ENCODE peak calls at places on chromosome 1, in nine cellular contexts. One of them, this sample, is unnamed.

GRCh38 chr1:55700359-55701130 is 485.4 kb upstream of the USP24 start:
- DNase-seq in ureter: no peak
- DNase-seq in activated CD4-positive, alpha-beta T cell treated with anti-CD3 and anti-CD28 coated beads, Interleukin-2, amount 10 ng/mL, durations not matched to agents 7 days and 5 days: no peak
- DNase-seq in NCI-H774: no peak
- DNase-seq in GM20000: no peak
- DNase-seq in stimulated activated naive CD8-positive, alpha-beta T cell treated with anti-CD3 and anti-CD28 coated beads, Interleukin-15, amount 100 ng/mL, for 72 hours: no peak
- DNase-seq in GM12865: no peak
- DNase-seq in NCI-H510A: no peak
- DNase-seq in stimulated activated CD4-positive, alpha-beta T cell treated with anti-CD3 and anti-CD28 coated beads, Interleukin-2, amount 100 ng/mL, for 48 hours: no peak
- DNase-seq in this sample: no peak

GRCh38 chr1:86912501-86912900 is 1.4 kb downstream of the SELENOF start:
- DNase-seq in NCI-H774: no peak
- DNase-seq in activated CD4-positive, alpha-beta T cell treated with anti-CD3 and anti-CD28 coated beads, Interleukin-2, amount 10 ng/mL, durations not matched to agents 7 days and 5 days: no peak
- DNase-seq in stimulated activated naive CD8-positive, alpha-beta T cell treated with anti-CD3 and anti-CD28 coated beads, Interleukin-15, amount 100 ng/mL, for 72 hours: no peak
- DNase-seq in GM20000: no peak
- DNase-seq in stimulated activated CD4-positive, alpha-beta T cell treated with anti-CD3 and anti-CD28 coated beads, Interleukin-2, amount 100 ng/mL, for 48 hours: no peak
- DNase-seq in NCI-H510A: no peak
- DNase-seq in ureter: no peak
- DNase-seq in GM12865: peak
- DNase-seq in this sample: no peak

GRCh38 chr1:11098931-11099309 is 749 bp downstream of the EXOSC10 start:
- DNase-seq in GM12865: no peak
- DNase-seq in NCI-H774: no peak
- DNase-seq in stimulated activated naive CD8-positive, alpha-beta T cell treated with anti-CD3 and anti-CD28 coated beads, Interleukin-15, amount 100 ng/mL, for 72 hours: no peak
- DNase-seq in ureter: no peak
- DNase-seq in activated CD4-positive, alpha-beta T cell treated with anti-CD3 and anti-CD28 coated beads, Interleukin-2, amount 10 ng/mL, durations not matched to agents 7 days and 5 days: no peak
- DNase-seq in NCI-H510A: no peak
- DNase-seq in GM20000: no peak
- DNase-seq in stimulated activated CD4-positive, alpha-beta T cell treated with anti-CD3 and anti-CD28 coated beads, Interleukin-2, amount 100 ng/mL, for 48 hours: no peak
- DNase-seq in this sample: no peak

GRCh38 chr1:29504709-29505410 is 268.5 kb downstream of the PTPRU start:
- DNase-seq in NCI-H510A: no peak
- DNase-seq in GM20000: no peak
- DNase-seq in ureter: no peak
- DNase-seq in NCI-H774: no peak
- DNase-seq in GM12865: no peak
- DNase-seq in stimulated activated naive CD8-positive, alpha-beta T cell treated with anti-CD3 and anti-CD28 coated beads, Interleukin-15, amount 100 ng/mL, for 72 hours: no peak
- DNase-seq in stimulated activated CD4-positive, alpha-beta T cell treated with anti-CD3 and anti-CD28 coated beads, Interleukin-2, amount 100 ng/mL, for 48 hours: no peak
- DNase-seq in activated CD4-positive, alpha-beta T cell treated with anti-CD3 and anti-CD28 coated beads, Interleukin-2, amount 10 ng/mL, durations not matched to agents 7 days and 5 days: no peak
- DNase-seq in this sample: no peak

GRCh38 chr1:94118471-94118870 is 2.5 kb downstream of the ABCA4 start:
- DNase-seq in NCI-H510A: no peak
- DNase-seq in GM20000: no peak
- DNase-seq in activated CD4-positive, alpha-beta T cell treated with anti-CD3 and anti-CD28 coated beads, Interleukin-2, amount 10 ng/mL, durations not matched to agents 7 days and 5 days: no peak
- DNase-seq in ureter: no peak
- DNase-seq in GM12865: no peak
- DNase-seq in stimulated activated naive CD8-positive, alpha-beta T cell treated with anti-CD3 and anti-CD28 coated beads, Interleukin-15, amount 100 ng/mL, for 72 hours: no peak
- DNase-seq in stimulated activated CD4-positive, alpha-beta T cell treated with anti-CD3 and anti-CD28 coated beads, Interleukin-2, amount 100 ng/mL, for 48 hours: no peak
- DNase-seq in NCI-H774: no peak
- DNase-seq in this sample: no peak

GRCh38 chr1:22279735-22280134 is 136.8 kb upstream of the WNT4 start:
- DNase-seq in ureter: no peak
- DNase-seq in GM12865: no peak
- DNase-seq in stimulated activated CD4-positive, alpha-beta T cell treated with anti-CD3 and anti-CD28 coated beads, Interleukin-2, amount 100 ng/mL, for 48 hours: no peak
- DNase-seq in stimulated activated naive CD8-positive, alpha-beta T cell treated with anti-CD3 and anti-CD28 coated beads, Interleukin-15, amount 100 ng/mL, for 72 hours: no peak
- DNase-seq in GM20000: no peak
- DNase-seq in activated CD4-positive, alpha-beta T cell treated with anti-CD3 and anti-CD28 coated beads, Interleukin-2, amount 10 ng/mL, durations not matched to agents 7 days and 5 days: no peak
- DNase-seq in NCI-H774: no peak
- DNase-seq in NCI-H510A: no peak
- DNase-seq in this sample: no peak

GRCh38 chr1:115302390-115302961 is 35.6 kb downstream of the NGF start:
- DNase-seq in NCI-H510A: no peak
- DNase-seq in activated CD4-positive, alpha-beta T cell treated with anti-CD3 and anti-CD28 coated beads, Interleukin-2, amount 10 ng/mL, durations not matched to agents 7 days and 5 days: no peak
- DNase-seq in GM20000: no peak
- DNase-seq in ureter: no peak
- DNase-seq in NCI-H774: no peak
- DNase-seq in stimulated activated CD4-positive, alpha-beta T cell treated with anti-CD3 and anti-CD28 coated beads, Interleukin-2, amount 100 ng/mL, for 48 hours: no peak
- DNase-seq in GM12865: no peak
- DNase-seq in stimulated activated naive CD8-positive, alpha-beta T cell treated with anti-CD3 and anti-CD28 coated beads, Interleukin-15, amount 100 ng/mL, for 72 hours: no peak
- DNase-seq in this sample: no peak

GRCh38 chr1:89905391-89906058 is 84.7 kb downstream of the LRRC8D start:
- DNase-seq in stimulated activated naive CD8-positive, alpha-beta T cell treated with anti-CD3 and anti-CD28 coated beads, Interleukin-15, amount 100 ng/mL, for 72 hours: no peak
- DNase-seq in NCI-H510A: no peak
- DNase-seq in stimulated activated CD4-positive, alpha-beta T cell treated with anti-CD3 and anti-CD28 coated beads, Interleukin-2, amount 100 ng/mL, for 48 hours: no peak
- DNase-seq in NCI-H774: no peak
- DNase-seq in GM20000: no peak
- DNase-seq in ureter: no peak
- DNase-seq in GM12865: no peak
- DNase-seq in activated CD4-positive, alpha-beta T cell treated with anti-CD3 and anti-CD28 coated beads, Interleukin-2, amount 10 ng/mL, durations not matched to agents 7 days and 5 days: no peak
- DNase-seq in this sample: no peak

GRCh38 chr1:65119951-65120350 is 28.1 kb upstream of the AK4 start:
- DNase-seq in stimulated activated naive CD8-positive, alpha-beta T cell treated with anti-CD3 and anti-CD28 coated beads, Interleukin-15, amount 100 ng/mL, for 72 hours: no peak
- DNase-seq in NCI-H774: no peak
- DNase-seq in activated CD4-positive, alpha-beta T cell treated with anti-CD3 and anti-CD28 coated beads, Interleukin-2, amount 10 ng/mL, durations not matched to agents 7 days and 5 days: no peak
- DNase-seq in ureter: no peak
- DNase-seq in GM20000: no peak
- DNase-seq in GM12865: no peak
- DNase-seq in NCI-H510A: no peak
- DNase-seq in stimulated activated CD4-positive, alpha-beta T cell treated with anti-CD3 and anti-CD28 coated beads, Interleukin-2, amount 100 ng/mL, for 48 hours: no peak
- DNase-seq in this sample: no peak